ENCODE peak calls at places on chromosomes 7 and 10, in ten cellular contexts. I is CD8-positive, alpha-beta T cell; S is IMR-90; P is fibroblast of the aortic adventitia; V is neural crest cell; T is chondrocyte; K is neural progenitor cell; U is PC-3; D is astrocyte; Z is activated CD8-positive, alpha-beta T cell treated with anti-CD3 and anti-CD28 coated beads for 36 hours. X is an unnamed sample.

GRCh38 chr7:137590686-137591255 is 247.2 kb upstream of the PTN start:
- DNase-seq in I (no peak), S (no peak), P (no peak), V (no peak), T (no peak), K (peak), U (no peak), D (no peak), Z (no peak), X (no peak)

GRCh38 chr10:12535656-12536055 is 186.3 kb downstream of the CAMK1D start:
- DNase-seq in I (no peak), S (peak), P (no peak), V (no peak), T (no peak), K (no peak), U (no peak), D (peak), Z (no peak), X (no peak)

GRCh38 chr7:101817031-101817929 is at the start of gene CUX1:
- DNase-seq in I (peak), S (no peak), P (no peak), V (peak), T (no peak), K (peak), U (peak), D (no peak), Z (peak), X (peak)

GRCh38 chr10:70442332-70442988 is 979 bp upstream of the NODAL start:
- DNase-seq in I (no peak), S (no peak), P (no peak), V (no peak), T (peak), K (no peak), U (no peak), D (no peak), Z (no peak), X (no peak)

GRCh38 chr7:158827411-158828342 is 1.6 kb downstream of the ESYT2 start:
- DNase-seq in I (peak), S (peak), P (peak), V (no peak), T (no peak), K (no peak), U (peak), D (peak), Z (peak), X (no peak)

GRCh38 chr10:58951750-58952149 is 224.7 kb upstream of the PHYHIPL start:
- DNase-seq in I (no peak), S (no peak), P (peak), V (no peak), T (no peak), K (no peak), U (peak), D (peak), Z (no peak), X (no peak)

GRCh38 chr10:58512470-58513188 is at the start of gene BICC1:
- DNase-seq in I (no peak), S (peak), P (peak), V (peak), T (peak), K (peak), U (peak), D (peak), Z (peak), X (peak)

GRCh38 chr10:72092987-72093386 is 4.6 kb upstream of the SPOCK2 start:
- DNase-seq in I (no peak), S (no peak), P (no peak), V (no peak), T (no peak), K (no peak), U (no peak), D (no peak), Z (no peak), X (no peak)

GRCh38 chr10:30725661-30726060 is 96.1 kb upstream of the LYZL2 start:
- DNase-seq in I (no peak), S (no peak), P (no peak), V (no peak), T (no peak), K (no peak), U (no peak), D (no peak), Z (no peak), X (no peak)

GRCh38 chr7:93856319-93856718 is 34.2 kb downstream of the TFPI2 start:
- DNase-seq in I (no peak), S (peak), P (peak), V (no peak), T (no peak), K (no peak), U (peak), D (peak), Z (no peak), X (no peak)

GRCh38 chr10:3102721-3103410 is 35.5 kb downstream of the PFKP start:
- DNase-seq in I (no peak), S (peak), P (peak), V (no peak), T (peak), K (no peak), U (peak), D (peak), Z (no peak), X (no peak)

GRCh38 chr10:102834143-102834542 is 3.1 kb downstream of the CYP17A1 start:
- DNase-seq in I (no peak), S (no peak), P (no peak), V (no peak), T (no peak), K (no peak), U (peak), D (no peak), Z (no peak), X (no peak)

GRCh38 chr7:130642383-130642782 is 26.2 kb downstream of the COPG2 start:
- DNase-seq in I (no peak), S (no peak), P (no peak), V (no peak), T (no peak), K (no peak), U (no peak), D (no peak), Z (no peak), X (no peak)
- TF ChIP-seq CTCF in I (no peak), S (no peak), P (no peak), V (no peak), T (no peak), K (no peak), U (no peak), D (no peak), Z (no peak), X (no peak)

GRCh38 chr7:116862234-116863167 is at the start of gene CAPZA2:
- DNase-seq in I (peak), S (peak), P (peak), V (peak), T (peak), K (peak), U (peak), D (peak), Z (peak), X (peak)
- TF ChIP-seq CTCF in I (peak), S (peak), P (peak), V (peak), T (peak), K (peak), U (no peak), D (no peak), Z (peak), X (peak)

DNA sequence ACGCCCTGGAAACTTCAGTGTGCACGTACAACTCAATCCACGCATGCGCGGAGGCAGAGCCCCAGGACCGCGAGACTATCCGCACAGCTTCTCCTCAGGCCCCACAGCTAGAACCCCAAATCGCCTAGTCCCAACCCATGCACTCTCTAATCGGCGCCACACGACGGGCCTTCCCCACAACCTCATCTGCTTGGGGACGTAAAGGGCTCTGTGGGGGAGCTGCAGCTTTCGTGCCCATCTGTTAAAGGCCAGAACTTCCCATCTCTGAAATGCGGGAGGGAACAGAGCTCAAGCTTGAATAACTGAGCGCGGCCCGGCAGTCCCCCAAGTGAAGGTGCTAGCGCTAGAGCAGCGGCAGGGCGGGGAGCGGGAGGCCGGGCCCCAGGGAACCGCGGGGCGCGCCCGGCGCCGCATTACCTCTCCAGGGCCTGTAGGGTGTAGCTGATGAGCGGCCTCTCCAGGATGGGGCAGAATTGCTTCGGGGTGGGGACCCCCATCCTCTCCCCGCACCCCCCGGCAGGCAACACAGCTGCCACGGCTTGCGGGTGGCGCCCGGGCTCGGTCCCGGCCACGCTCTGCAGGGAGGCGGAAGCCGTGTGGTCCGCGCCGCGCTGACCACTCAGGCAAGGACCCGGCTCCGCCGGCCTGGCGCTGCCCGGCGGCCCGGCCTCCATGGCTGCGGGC is 547 bp downstream of the CRPPA start:
- DNase-seq in I (peak), S (peak), P (peak), V (peak), T (no peak), K (peak), U (peak), D (peak), Z (peak), X (peak)
- TF ChIP-seq CTCF in I (no peak), S (no peak), P (peak), V (peak), T (peak), K (peak), U (peak), D (no peak), Z (peak), X (peak)

GRCh38 chr7:3300651-3301471 is at the start of gene SDK1:
- DNase-seq in I (peak), S (peak), P (peak), V (peak), T (no peak), K (peak), U (peak), D (peak), Z (peak), X (peak)

GRCh38 chr7:3302681-3303320 is 1.7 kb downstream of the SDK1 start:
- DNase-seq in I (no peak), S (no peak), P (no peak), V (no peak), T (no peak), K (no peak), U (no peak), D (no peak), Z (no peak), X (no peak)

GRCh38 chr7:3301472-3301778 is 373 bp downstream of the SDK1 start:
- DNase-seq in I (no peak), S (no peak), P (no peak), V (no peak), T (no peak), K (peak), U (no peak), D (no peak), Z (no peak), X (no peak)

GRCh38 chr7:3300221-3300650 is 816 bp upstream of the SDK1 start:
- DNase-seq in I (no peak), S (peak), P (no peak), V (no peak), T (no peak), K (peak), U (peak), D (peak), Z (peak), X (no peak)

GRCh38 chr7:3301831-3302618 is 973 bp downstream of the SDK1 start:
- DNase-seq in I (no peak), S (peak), P (peak), V (peak), T (no peak), K (peak), U (peak), D (peak), Z (peak), X (peak)
- TF ChIP-seq CTCF in I (no peak), S (no peak), P (peak), V (peak), T (peak), K (peak), U (peak), D (peak), Z (no peak), X (no peak)

GRCh38 chr10:15168296-15168780 is at the start of gene NMT2:
- DNase-seq in I (no peak), S (no peak), P (no peak), V (peak), T (peak), K (peak), U (peak), D (peak), Z (no peak), X (peak)
- TF ChIP-seq CTCF in I (peak), S (peak), P (peak), V (peak), T (peak), K (peak), U (no peak), D (no peak), Z (no peak), X (peak)